ENCODE peak calls at places on chromosomes 7 and 10, in four cellular contexts. T, V, R and Y are unnamed samples. For H3K4me1, the result is how much of the 10 kb centered on the place peaks cover.

GRCh38 chr7:66847879-66848810 is 72.9 kb upstream of the TMEM248 start:
- DNase-seq in T (no peak), R (no peak), V (peak), Y (peak)

GRCh38 chr7:70693690-70694356 is 438.1 kb upstream of the GALNT17 start:
- DNase-seq in T (no peak), V (no peak), R (peak), Y (no peak)

GRCh38 chr10:5292196-5292735 is 72.5 kb upstream of the UCN3 start:
- DNase-seq in R (no peak), V (no peak), T (no peak), Y (no peak)

GRCh38 chr7:151683615-151684407 is 164.1 kb upstream of the RHEB start:
- DNase-seq in V (no peak), T (no peak), R (no peak), Y (no peak)

GRCh38 chr10:13272164-13272571 is 27.7 kb downstream of the PHYH start:
- DNase-seq in V (peak), T (no peak), R (peak), Y (no peak)

GRCh38 chr7:17663056-17663675 is 277.1 kb downstream of the SNX13 start:
- DNase-seq in T (no peak), V (no peak), R (no peak), Y (peak)

GRCh38 chr7:158190756-158191155 is 396.9 kb downstream of the PTPRN2 start:
- DNase-seq in R (no peak), V (no peak), T (no peak), Y (no peak)

GRCh38 chr7:18895456-18895855 is 222.0 kb downstream of the TWIST1 start:
- DNase-seq in V (no peak), T (no peak), R (no peak), Y (peak)

GRCh38 chr10:18607503-18607902 is 43.9 kb downstream of the NSUN6 start:
- DNase-seq in T (peak), V (peak), R (no peak), Y (peak)

GRCh38 chr7:30179016-30179436 is 44.2 kb downstream of the MTURN start:
- DNase-seq in T (no peak), V (no peak), R (no peak), Y (no peak)
- TF ChIP-seq PHF8 in T (no peak), V (no peak), R (no peak), Y (no peak)

GRCh38 chr7:131108212-131108980 is 219.3 kb upstream of the MKLN1 start:
- DNase-seq in T (no peak), R (no peak), V (no peak), Y (no peak)
- H3K4me1 ChIP-seq in T (under half), R (under half), V (half or more), Y (under half)

GRCh38 chr10:23834096-23834495 is 374.8 kb upstream of the KIAA1217 start:
- DNase-seq in V (no peak), T (no peak), R (no peak), Y (no peak)
- TF ChIP-seq PHF8 in V (no peak), T (no peak), R (no peak), Y (no peak)

GRCh38 chr7:40850017-40850416 is 715.2 kb downstream of the SUGCT start:
- DNase-seq in R (no peak), V (no peak), T (no peak), Y (no peak)

GRCh38 chr7:40848541-40849221 is 713.9 kb downstream of the SUGCT start:
- DNase-seq in T (no peak), V (no peak), R (no peak), Y (no peak)

GRCh38 chr7:40851001-40851400 is 716.2 kb downstream of the SUGCT start:
- DNase-seq in T (no peak), R (no peak), V (no peak), Y (no peak)

GRCh38 chr7:40845959-40846358 is 711.2 kb downstream of the SUGCT start:
- DNase-seq in R (no peak), V (no peak), T (no peak), Y (no peak)

GRCh38 chr7:40847921-40848320 is 713.1 kb downstream of the SUGCT start:
- DNase-seq in V (no peak), R (no peak), T (no peak), Y (no peak)
- H3K4me1 ChIP-seq in V (under half), R (under half), T (under half), Y (under half)

DNA sequence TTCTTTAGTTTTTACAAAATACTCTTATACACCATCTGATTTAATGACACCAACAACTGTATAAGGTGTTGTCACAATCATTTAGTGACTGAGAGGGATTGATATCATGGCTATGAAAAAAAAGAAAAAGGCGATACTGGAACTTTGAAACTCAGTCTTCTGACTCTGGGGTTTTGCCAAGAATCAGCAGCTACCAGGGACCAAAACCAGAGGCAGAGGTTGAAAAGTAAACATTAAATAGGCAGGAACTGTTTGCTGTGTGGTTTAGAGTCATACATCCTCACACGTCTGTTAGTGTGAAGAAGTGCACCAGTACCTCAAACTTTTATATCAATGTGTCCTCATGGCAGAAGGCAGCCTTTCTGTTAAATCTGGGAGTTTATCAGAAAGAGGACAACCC is 19.9 kb upstream of the GGCT start:
- DNase-seq in R (no peak), T (no peak), V (peak), Y (no peak)
- TF ChIP-seq PHF8 in R (no peak), T (no peak), V (no peak), Y (no peak)

GRCh38 chr10:131930586-131931330 is 29.9 kb downstream of the PPP2R2D start:
- DNase-seq in R (no peak), V (no peak), T (no peak), Y (no peak)
- H3K4me1 ChIP-seq in R (under half), V (under half), T (half or more), Y (under half)